ENCODE peak calls at places on chromosomes 1 and 21, in four cellular contexts. M is CD4-positive, alpha-beta T cell; W is pancreas; B is tibial nerve. X is an unnamed sample.

GRCh38 chr1:147907786-147908509 is 5.4 kb downstream of the GJA8 start:
- DNase-seq in M (no peak), B (no peak), W (no peak), X (no peak)

GRCh38 chr1:223331301-223331700 is 32.7 kb downstream of the SUSD4 start:
- DNase-seq in M (no peak), B (no peak), W (no peak), X (no peak)

GRCh38 chr1:230137328-230137815 is 70.3 kb downstream of the GALNT2 start:
- DNase-seq in B (no peak), W (no peak), M (no peak), X (no peak)

GRCh38 chr1:49686107-49686506 is 337.6 kb downstream of the AGBL4 start:
- DNase-seq in M (no peak), B (no peak), W (no peak), X (no peak)

GRCh38 chr21:43929217-43929971 is 64.4 kb downstream of the AGPAT3 start:
- DNase-seq in M (no peak), B (no peak), W (no peak), X (peak; percentile 81)

GRCh38 chr1:46448109-46448911 is 41.3 kb upstream of the DMBX1 start:
- DNase-seq in M (no peak), B (no peak), W (no peak), X (no peak)

GRCh38 chr1:229875086-229875485 is 192.0 kb upstream of the GALNT2 start:
- DNase-seq in M (no peak), B (no peak), W (no peak), X (no peak)

GRCh38 chr1:8854270-8854669 is 24.2 kb downstream of the ENO1 start:
- DNase-seq in M (no peak), W (no peak), B (no peak), X (no peak)

DNA sequence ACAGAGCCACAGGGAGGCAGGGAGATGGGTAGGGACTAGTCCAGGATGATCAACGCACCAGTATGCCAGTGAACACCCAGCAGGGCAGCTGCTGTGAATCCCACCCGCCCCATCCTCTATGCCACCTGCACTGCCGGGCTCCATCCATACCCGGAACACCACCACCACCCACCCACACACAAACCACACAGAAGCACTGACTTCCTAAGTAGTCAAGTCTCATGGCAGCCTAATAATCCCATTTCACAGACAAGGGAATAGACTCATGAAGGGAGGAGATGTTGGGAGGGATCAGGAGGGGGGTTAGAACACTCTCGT is 6.3 kb downstream of the DRAXIN start:
- DNase-seq in B (no peak), M (no peak), W (no peak), X (no peak)
- H3K27me3 ChIP-seq in B (no peaks in the 10 kb centered on the region), M (peaks cover 12% of the 10 kb centered on the region), W (peaks cover 10% of the 10 kb centered on the region), X (peaks cover 6% of the 10 kb centered on the region)

DNA sequence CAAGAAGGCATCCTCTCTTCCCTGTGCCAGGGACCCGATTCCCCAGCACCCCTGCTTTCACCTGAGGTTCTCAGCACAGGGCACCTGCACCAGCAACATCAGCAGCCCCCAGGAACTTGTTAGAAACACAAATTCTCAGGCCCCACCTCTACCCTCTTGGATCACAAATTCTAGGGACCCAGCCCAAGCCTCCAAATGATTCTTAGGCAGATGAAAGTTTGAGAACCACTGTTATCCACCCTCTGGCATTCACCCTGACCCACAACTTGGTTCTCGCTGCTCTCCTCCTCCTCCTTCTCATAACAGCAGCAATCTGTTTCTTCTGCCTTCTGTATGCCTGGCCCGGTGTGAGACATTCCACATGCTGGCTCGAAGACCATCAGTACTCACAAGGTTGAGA is 60.3 kb upstream of the HIVEP3 start:
- DNase-seq in M (no peak), W (no peak), B (no peak), X (no peak)
- H3K27me3 ChIP-seq in M (no peaks in the 10 kb centered on the region), W (no peaks in the 10 kb centered on the region), B (no peaks in the 10 kb centered on the region), X (no peaks in the 10 kb centered on the region)

DNA sequence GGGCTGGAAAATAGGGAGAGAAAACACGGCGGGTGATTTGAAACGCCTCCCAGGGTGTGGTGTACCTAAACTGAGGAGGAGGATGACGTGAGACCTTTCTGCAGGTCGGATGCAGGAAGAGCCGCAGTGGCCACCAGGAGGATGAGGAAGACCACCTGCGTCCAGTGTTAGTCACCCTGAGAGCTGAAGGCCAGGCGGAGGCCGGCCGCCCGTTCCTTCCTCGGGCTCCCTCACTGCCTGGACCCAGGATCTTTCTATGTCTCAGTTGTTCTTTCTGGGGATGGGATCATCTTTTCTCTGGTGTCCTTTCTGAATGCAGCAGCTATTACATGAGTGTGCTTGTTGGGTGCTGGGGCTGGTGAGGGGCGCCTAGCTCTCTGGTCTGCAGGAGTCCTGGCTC is 74.7 kb upstream of the COL6A1 start:
- DNase-seq in B (no peak), W (no peak), M (no peak), X (no peak)
- H3K27me3 ChIP-seq in B (no peaks in the 10 kb centered on the region), W (no peaks in the 10 kb centered on the region), M (no peaks in the 10 kb centered on the region), X (no peaks in the 10 kb centered on the region)

DNA sequence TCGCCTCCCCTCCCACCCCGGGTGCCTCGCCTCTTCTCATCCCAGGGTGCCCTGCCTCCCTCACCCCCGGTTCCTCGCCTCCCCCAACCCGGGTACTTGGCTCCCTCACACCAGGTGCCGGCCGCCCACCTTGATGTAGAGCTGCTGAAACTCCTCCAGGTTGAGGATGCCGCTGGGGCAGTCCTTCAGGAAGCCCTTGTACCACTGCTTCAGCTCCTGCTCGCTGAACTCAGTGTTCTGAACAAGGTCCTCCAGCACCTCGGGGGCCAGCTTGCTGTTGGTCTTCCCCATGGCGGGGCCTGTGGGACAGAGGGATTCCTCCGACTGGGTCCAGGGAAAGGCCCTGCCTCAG is 6.9 kb downstream of the HPCAL4 start:
- DNase-seq in B (no peak), W (no peak), M (no peak), X (no peak)
- H3K27me3 ChIP-seq in B (no peaks in the 10 kb centered on the region), W (no peaks in the 10 kb centered on the region), M (no peaks in the 10 kb centered on the region), X (peaks cover 10% of the 10 kb centered on the region)

GRCh38 chr1:37763791-37764741 is 854 bp downstream of the EPHA10 start:
- DNase-seq in M (peak; percentile 7), W (peak; percentile 46), B (no peak), X (peak; percentile 15)
- H3K27me3 ChIP-seq in M (peaks cover 80% of the 10 kb centered on the region), W (peaks cover 41% of the 10 kb centered on the region), B (no peaks in the 10 kb centered on the region), X (peaks cover 93% of the 10 kb centered on the region)

GRCh38 chr1:156897078-156897825 is 3.7 kb downstream of the PEAR1 start:
- DNase-seq in B (no peak), M (no peak), W (no peak), X (peak; percentile 57)
- H3K27me3 ChIP-seq in B (no peaks in the 10 kb centered on the region), M (peaks cover 15% of the 10 kb centered on the region), W (peaks cover 3% of the 10 kb centered on the region), X (peaks cover 22% of the 10 kb centered on the region)

DNA sequence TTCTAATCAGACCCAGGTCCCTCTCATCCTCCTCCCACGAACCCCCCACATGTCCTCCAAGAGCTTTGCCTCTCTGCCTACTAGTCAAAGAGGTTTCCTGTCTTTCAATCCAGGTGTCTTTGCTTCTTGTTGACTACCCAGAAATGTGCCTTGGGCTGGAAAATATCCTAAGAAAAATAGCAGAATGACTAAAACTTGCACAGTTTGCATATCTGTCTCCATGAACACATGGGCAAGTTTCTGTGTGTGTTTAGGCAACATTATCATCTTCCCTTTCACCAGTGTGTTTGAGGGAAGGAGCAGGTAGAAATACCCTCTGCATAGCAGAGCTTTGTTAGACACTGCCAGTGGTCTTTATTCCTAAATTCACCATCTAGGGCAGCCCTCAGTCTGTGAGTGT is 1.5 kb downstream of the C1orf116 start:
- DNase-seq in W (no peak), M (no peak), B (no peak), X (no peak)
- H3K27me3 ChIP-seq in W (no peaks in the 10 kb centered on the region), M (peaks cover 25% of the 10 kb centered on the region), B (no peaks in the 10 kb centered on the region), X (no peaks in the 10 kb centered on the region)

GRCh38 chr1:109466440-109467300 is at the start of gene SYPL2:
- DNase-seq in M (no peak), W (peak; percentile 79), B (no peak), X (peak; percentile 70)
- H3K27me3 ChIP-seq in M (peaks cover 73% of the 10 kb centered on the region), W (no peaks in the 10 kb centered on the region), B (peaks cover 4% of the 10 kb centered on the region), X (no peaks in the 10 kb centered on the region)

DNA sequence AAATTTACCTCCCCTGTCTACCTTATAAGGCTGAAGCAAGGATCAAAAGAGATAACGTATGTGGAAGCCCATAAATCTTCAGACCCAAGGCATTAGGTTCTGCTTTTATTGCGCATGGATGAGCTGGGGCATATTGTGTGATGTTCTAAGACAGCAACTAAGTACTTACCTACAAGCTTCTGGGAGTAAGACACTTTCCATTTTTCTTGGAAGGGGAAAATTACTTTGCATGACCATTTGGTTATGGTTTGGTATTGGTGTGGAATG is 21.1 kb downstream of the LMOD1 start:
- DNase-seq in W (no peak), M (no peak), B (no peak), X (no peak)
- H3K27me3 ChIP-seq in W (no peaks in the 10 kb centered on the region), M (peaks cover 5% of the 10 kb centered on the region), B (no peaks in the 10 kb centered on the region), X (no peaks in the 10 kb centered on the region)